ENCODE peak calls at places on chromosomes 4 and X, in six cellular contexts. G is neural progenitor cell, I is SK-N-SH, X is GM23338, O is MM.1S, A is GM23248. M is an unnamed sample.

GRCh38 chr4:60042941-60043340 is 1157.2 kb upstream of the ADGRL3 start:
- DNase-seq in G (no peak), I (no peak), X (no peak), O (no peak), A (no peak), M (no peak)

GRCh38 chr4:137749466-137749865 is 217.2 kb upstream of the PCDH18 start:
- DNase-seq in G (no peak), I (no peak), X (no peak), O (no peak), A (peak), M (no peak)

GRCh38 chrX:323721-324628 is 5.4 kb upstream of the GTPBP6 start:
- DNase-seq in G (peak), I (peak), X (peak), O (peak), A (peak), M (peak)

GRCh38 chrX:110755611-110756010 is 40.0 kb downstream of the CHRDL1 start:
- DNase-seq in G (no peak), I (no peak), X (no peak), O (no peak), A (no peak), M (no peak)

GRCh38 chr4:73613130-73613529 is 7.1 kb downstream of the RASSF6 start:
- DNase-seq in G (no peak), I (no peak), X (no peak), O (no peak), A (no peak), M (no peak)

GRCh38 chr4:4388836-4389575 is 2.1 kb downstream of the NSG1 start:
- DNase-seq in G (no peak), I (no peak), X (no peak), O (no peak), A (no peak), M (no peak)

GRCh38 chrX:15301924-15302323 is 13.5 kb downstream of the ASB11 start:
- DNase-seq in G (no peak), I (no peak), X (no peak), O (no peak), A (peak), M (no peak)

GRCh38 chr4:86917212-86918039 is 17.4 kb upstream of the AFF1 start:
- DNase-seq in G (no peak), I (no peak), X (no peak), O (no peak), A (no peak), M (no peak)

GRCh38 chr4:54783402-54784110 is 125.8 kb downstream of the KIT start:
- DNase-seq in G (no peak), I (no peak), X (no peak), O (no peak), A (peak), M (no peak)

GRCh38 chr4:114383055-114383454 is 215.6 kb upstream of the UGT8 start:
- DNase-seq in G (no peak), I (no peak), X (no peak), O (no peak), A (peak), M (no peak)

GRCh38 chr4:4711902-4712301 is 147.6 kb upstream of the MSX1 start:
- DNase-seq in G (no peak), I (no peak), X (peak), O (no peak), A (no peak), M (no peak)

GRCh38 chr4:8157496-8157895 is 1.1 kb downstream of the ABLIM2 start:
- DNase-seq in G (peak), I (no peak), X (peak), O (no peak), A (no peak), M (no peak)

GRCh38 chr4:3124070-3124767 is 49.7 kb downstream of the HTT start:
- DNase-seq in G (no peak), I (no peak), X (no peak), O (no peak), A (no peak), M (no peak)

GRCh38 chr4:184417802-184418511 is 56.4 kb downstream of the IRF2 start:
- DNase-seq in G (no peak), I (no peak), X (no peak), O (peak), A (peak), M (no peak)

GRCh38 chr4:84529169-84529751 is 30.2 kb upstream of the NKX6-1 start:
- DNase-seq in G (peak), I (peak), X (peak), O (peak), A (peak), M (peak)

GRCh38 chrX:122982521-122982920 is 201.6 kb upstream of the GRIA3 start:
- DNase-seq in G (no peak), I (no peak), X (no peak), O (no peak), A (no peak), M (no peak)

GRCh38 chr4:148373093-148373492 is 69.1 kb downstream of the NR3C2 start:
- DNase-seq in G (no peak), I (no peak), X (no peak), O (no peak), A (no peak), M (no peak)

GRCh38 chr4:89657931-89658700 is 178.8 kb downstream of the SNCA start:
- DNase-seq in G (peak), I (peak), X (peak), O (peak), A (peak), M (peak)

GRCh38 chrX:154375156-154375504 is 696 bp upstream of the FLNA start:
- DNase-seq in G (no peak), I (no peak), X (no peak), O (no peak), A (no peak), M (no peak)

GRCh38 chr4:185915817-185916216 is 103.8 kb upstream of the SORBS2 start:
- DNase-seq in G (no peak), I (no peak), X (no peak), O (no peak), A (no peak), M (no peak)

GRCh38 chrX:11105080-11105479 is 6.1 kb upstream of the HCCS start:
- DNase-seq in G (no peak), I (no peak), X (no peak), O (no peak), A (peak), M (no peak)

GRCh38 chr4:100738388-100739165 is 220.8 kb upstream of the EMCN start:
- DNase-seq in G (no peak), I (no peak), X (no peak), O (no peak), A (peak), M (no peak)

GRCh38 chr4:156999175-156999517 is 27.5 kb upstream of the PDGFC start:
- DNase-seq in G (no peak), I (no peak), X (peak), O (no peak), A (peak), M (no peak)

GRCh38 chr4:80153800-80154546 is 43.3 kb upstream of the PRDM8 start:
- DNase-seq in G (no peak), I (peak), X (no peak), O (no peak), A (peak), M (no peak)

GRCh38 chrX:129781134-129782014 is 1.6 kb downstream of the SASH3 start:
- DNase-seq in G (no peak), I (no peak), X (no peak), O (peak), A (no peak), M (peak)

GRCh38 chr4:142845293-142846070 is 619 bp downstream of the INPP4B start:
- DNase-seq in G (peak), I (peak), X (peak), O (no peak), A (peak), M (no peak)

GRCh38 chrX:50648151-50648550 is 165.8 kb downstream of the SHROOM4 start:
- DNase-seq in G (no peak), I (no peak), X (no peak), O (no peak), A (peak), M (no peak)

GRCh38 chr4:42710329-42710728 is 53.4 kb upstream of the ATP8A1 start:
- DNase-seq in G (peak), I (no peak), X (no peak), O (peak), A (no peak), M (no peak)

GRCh38 chr4:53123819-53124218 is 242.0 kb downstream of the SCFD2 start:
- DNase-seq in G (no peak), I (no peak), X (no peak), O (no peak), A (no peak), M (no peak)

GRCh38 chr4:53127365-53127764 is 238.5 kb downstream of the SCFD2 start:
- DNase-seq in G (no peak), I (no peak), X (no peak), O (no peak), A (no peak), M (no peak)

GRCh38 chr4:53123171-53123570 is 242.7 kb downstream of the SCFD2 start:
- DNase-seq in G (no peak), I (no peak), X (no peak), O (no peak), A (no peak), M (no peak)

GRCh38 chr4:53128959-53129358 is 236.9 kb downstream of the SCFD2 start:
- DNase-seq in G (no peak), I (no peak), X (no peak), O (no peak), A (peak), M (no peak)

GRCh38 chr4:53126099-53126498 is 239.8 kb downstream of the SCFD2 start:
- DNase-seq in G (no peak), I (no peak), X (no peak), O (no peak), A (no peak), M (no peak)
- TF ChIP-seq EZH2phosphoT487 in G (no peak), I (no peak), X (no peak), O (no peak), A (no peak), M (no peak)

GRCh38 chrX:106802063-106802387 is 448 bp upstream of the TBC1D8B start:
- DNase-seq in G (peak), I (no peak), X (peak), O (no peak), A (peak), M (no peak)

DNA sequence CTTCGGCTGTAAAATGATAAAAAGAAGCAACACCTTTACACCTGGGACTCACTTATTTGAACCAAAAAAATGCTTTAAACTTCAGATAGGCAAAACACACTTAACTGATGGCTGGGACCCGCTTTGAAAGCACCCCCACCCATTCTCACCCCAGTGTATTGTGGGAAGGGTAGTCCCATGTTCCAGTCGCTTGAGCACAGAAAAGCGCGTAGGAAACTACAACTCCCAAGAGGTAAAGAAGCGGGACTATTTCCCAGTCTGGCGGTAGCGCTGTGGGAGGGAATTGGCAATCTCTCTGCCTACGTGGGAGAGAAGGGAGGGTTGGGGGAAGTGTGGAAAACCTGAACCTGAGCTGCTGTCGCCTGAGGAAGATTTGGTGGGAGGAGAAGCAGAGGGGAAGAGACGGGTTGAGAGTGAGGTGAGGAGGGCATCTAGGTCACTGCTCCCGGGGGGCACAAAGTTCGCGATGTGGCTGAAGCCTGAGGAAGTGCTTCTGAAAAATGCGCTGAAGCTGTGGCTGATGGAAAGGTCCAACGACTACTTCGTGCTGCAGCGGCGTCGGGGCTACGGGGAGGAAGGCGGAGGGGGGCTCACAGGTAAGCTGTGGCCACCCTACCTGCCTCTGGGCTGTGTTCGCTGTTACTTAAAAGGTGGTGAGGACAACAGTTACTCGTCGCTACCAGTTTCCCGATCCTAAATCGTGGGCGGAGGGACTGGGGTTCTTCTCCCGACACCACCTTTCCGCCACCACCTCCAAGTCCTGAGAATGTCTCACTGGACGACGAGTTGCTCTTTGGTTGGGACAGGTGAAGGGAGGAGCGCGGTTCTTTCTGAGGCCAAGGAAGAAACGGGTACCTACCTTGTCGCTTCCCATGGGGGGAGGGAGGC is at the start of gene TBC1D8B:
- DNase-seq in G (peak), I (peak), X (peak), O (peak), A (peak), M (peak)
- H3K4me3 ChIP-seq in G (peak), I (peak), X (peak), O (peak), A (peak), M (peak)

GRCh38 chr4:120838784-120839183 is 83.7 kb downstream of the PRDM5 start:
- DNase-seq in G (no peak), I (no peak), X (no peak), O (no peak), A (no peak), M (no peak)
- TF ChIP-seq EZH2phosphoT487 in G (no peak), I (no peak), X (no peak), O (no peak), A (no peak), M (no peak)

DNA sequence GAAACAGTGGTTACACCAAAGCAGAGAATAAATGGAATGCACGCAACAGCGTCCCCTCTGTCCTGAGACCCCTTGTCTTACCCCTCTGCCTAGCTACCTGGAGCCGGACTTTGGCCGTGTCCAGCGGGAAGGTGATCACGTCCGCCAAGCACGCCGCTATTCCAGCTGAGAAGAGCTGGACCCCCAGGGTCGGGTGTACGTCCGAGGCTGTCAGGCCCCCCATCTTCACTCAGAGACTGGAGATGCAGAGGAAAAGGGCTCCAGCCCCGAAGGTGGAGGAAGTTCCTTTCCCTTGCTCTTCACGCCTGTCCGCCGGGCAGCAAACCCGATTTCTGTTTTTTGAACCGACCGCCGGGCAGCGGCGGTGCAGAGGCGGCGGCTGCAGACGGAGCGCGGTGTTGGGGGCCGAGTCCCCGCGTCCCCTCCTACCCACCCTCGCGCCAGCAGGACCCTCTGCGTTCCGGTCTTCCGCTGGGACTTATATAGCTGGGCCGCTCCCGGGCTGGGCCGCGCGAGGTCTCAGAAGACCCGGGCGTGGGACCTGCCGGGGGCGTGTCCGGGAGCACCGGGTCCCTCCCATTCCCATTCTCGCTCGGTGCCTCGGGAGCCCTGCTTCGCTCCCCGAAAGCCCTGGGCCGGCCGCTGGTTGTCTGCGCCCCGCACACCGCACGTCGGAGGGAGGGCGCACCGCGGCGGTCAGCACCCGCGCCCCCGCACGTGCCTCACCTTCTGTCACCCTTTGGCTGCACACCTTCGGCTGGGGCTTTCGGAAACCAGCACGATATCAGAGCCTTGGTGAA is at the start of gene UCP1:
- DNase-seq in G (peak), I (peak), X (peak), O (no peak), A (peak), M (no peak)
- H3K4me3 ChIP-seq in G (peak), I (peak), X (peak), O (no peak), A (peak), M (no peak)

GRCh38 chrX:55057691-55058249 is 17.1 kb upstream of the PAGE2B start:
- DNase-seq in G (peak), I (peak), X (peak), O (peak), A (peak), M (peak)
- TF ChIP-seq EZH2phosphoT487 in G (no peak), I (no peak), X (no peak), O (no peak), A (no peak), M (no peak)

GRCh38 chr4:169179609-169180526 is 90.9 kb downstream of the SH3RF1 start:
- DNase-seq in G (no peak), I (no peak), X (no peak), O (no peak), A (peak), M (no peak)
- H3K4me3 ChIP-seq in G (no peak), I (no peak), X (no peak), O (no peak), A (peak), M (no peak)

GRCh38 chr4:26208237-26208985 is 112.4 kb upstream of the RBPJ start:
- DNase-seq in G (no peak), I (no peak), X (no peak), O (no peak), A (no peak), M (no peak)
- TF ChIP-seq EZH2phosphoT487 in G (no peak), I (no peak), X (no peak), O (no peak), A (no peak), M (no peak)

GRCh38 chr4:41572414-41572986 is 34.5 kb downstream of the LIMCH1 start:
- DNase-seq in G (no peak), I (no peak), X (no peak), O (no peak), A (peak), M (no peak)
- H3K4me3 ChIP-seq in G (no peak), I (no peak), X (no peak), O (no peak), A (no peak), M (no peak)

GRCh38 chr4:78766026-78766425 is 10.1 kb upstream of the BMP2K start:
- DNase-seq in G (no peak), I (no peak), X (no peak), O (no peak), A (peak), M (no peak)
- TF ChIP-seq EZH2phosphoT487 in G (no peak), I (no peak), X (no peak), O (no peak), A (no peak), M (no peak)